ENCODE peak calls at places on chromosome 16, in ten cellular contexts. One of them, this sample, is unnamed.

GRCh38 chr16:22132801-22133200 is 29.5 kb upstream of the SDR42E2 start:
- DNase-seq in heart right ventricle: no peak
- DNase-seq in uterus: no peak
- DNase-seq in pancreas: no peak
- DNase-seq in mucosa of descending colon: no peak
- DNase-seq in endothelial cell of umbilical vein: no peak
- DNase-seq in A549: no peak
- DNase-seq in psoas muscle: no peak
- DNase-seq in lung: no peak
- DNase-seq in tibial artery: no peak
- DNase-seq in this sample: no peak

GRCh38 chr16:28475221-28475620 is 3.1 kb upstream of the NPIPB7 start:
- DNase-seq in heart right ventricle: no peak
- DNase-seq in uterus: no peak
- DNase-seq in pancreas: no peak
- DNase-seq in mucosa of descending colon: no peak
- DNase-seq in endothelial cell of umbilical vein: no peak
- DNase-seq in A549: no peak
- DNase-seq in psoas muscle: no peak
- DNase-seq in lung: no peak
- DNase-seq in tibial artery: no peak
- DNase-seq in this sample: no peak

GRCh38 chr16:58034128-58034685 is 8.7 kb downstream of the MMP15 start:
- DNase-seq in heart right ventricle: no peak
- DNase-seq in uterus: no peak
- DNase-seq in pancreas: no peak
- DNase-seq in mucosa of descending colon: no peak
- DNase-seq in endothelial cell of umbilical vein: no peak
- DNase-seq in A549: no peak
- DNase-seq in psoas muscle: no peak
- DNase-seq in lung: no peak
- DNase-seq in tibial artery: no peak
- DNase-seq in this sample: no peak

GRCh38 chr16:11587643-11588247 is 1.0 kb upstream of the LITAF start:
- DNase-seq in heart right ventricle: no peak
- DNase-seq in uterus: no peak
- DNase-seq in pancreas: no peak
- DNase-seq in mucosa of descending colon: peak; percentile 55
- DNase-seq in endothelial cell of umbilical vein: no peak
- DNase-seq in A549: no peak
- DNase-seq in psoas muscle: peak; percentile 47
- DNase-seq in lung: no peak
- DNase-seq in tibial artery: no peak
- DNase-seq in this sample: no peak

GRCh38 chr16:4636196-4636595 is 11.6 kb downstream of the MGRN1 start:
- DNase-seq in heart right ventricle: no peak
- DNase-seq in uterus: no peak
- DNase-seq in pancreas: no peak
- DNase-seq in mucosa of descending colon: no peak
- DNase-seq in endothelial cell of umbilical vein: no peak
- DNase-seq in A549: no peak
- DNase-seq in psoas muscle: no peak
- DNase-seq in lung: no peak
- DNase-seq in tibial artery: no peak
- DNase-seq in this sample: no peak

GRCh38 chr16:21684199-21684598 is 20.4 kb downstream of the OTOA start:
- DNase-seq in heart right ventricle: no peak
- DNase-seq in uterus: no peak
- DNase-seq in pancreas: no peak
- DNase-seq in mucosa of descending colon: no peak
- DNase-seq in endothelial cell of umbilical vein: no peak
- DNase-seq in A549: no peak
- DNase-seq in psoas muscle: no peak
- DNase-seq in lung: no peak
- DNase-seq in tibial artery: no peak
- DNase-seq in this sample: no peak

GRCh38 chr16:19804538-19805323 is 79.9 kb downstream of the GPRC5B start:
- DNase-seq in heart right ventricle: peak; percentile 90
- DNase-seq in uterus: peak; percentile 69
- DNase-seq in pancreas: peak; percentile 79
- DNase-seq in mucosa of descending colon: peak; percentile 61
- DNase-seq in endothelial cell of umbilical vein: peak; percentile 96
- DNase-seq in A549: no peak
- DNase-seq in psoas muscle: peak; percentile 66
- DNase-seq in lung: peak; percentile 59
- DNase-seq in tibial artery: peak; percentile 73
- DNase-seq in this sample: no peak

GRCh38 chr16:75246504-75247205 is 4.8 kb downstream of the BCAR1 start:
- DNase-seq in heart right ventricle: no peak
- DNase-seq in uterus: no peak
- DNase-seq in pancreas: no peak
- DNase-seq in mucosa of descending colon: peak; percentile 45
- DNase-seq in endothelial cell of umbilical vein: no peak
- DNase-seq in A549: no peak
- DNase-seq in psoas muscle: no peak
- DNase-seq in lung: no peak
- DNase-seq in tibial artery: no peak
- DNase-seq in this sample: no peak

GRCh38 chr16:55703003-55704001 is 47.5 kb downstream of the SLC6A2 start:
- DNase-seq in heart right ventricle: peak; percentile 46
- DNase-seq in uterus: no peak
- DNase-seq in pancreas: no peak
- DNase-seq in mucosa of descending colon: no peak
- DNase-seq in endothelial cell of umbilical vein: peak; percentile 66
- DNase-seq in A549: peak; percentile 18
- DNase-seq in psoas muscle: no peak
- DNase-seq in lung: no peak
- DNase-seq in tibial artery: no peak
- DNase-seq in this sample: peak; percentile 62

GRCh38 chr16:68490829-68491575 is 42.7 kb upstream of the SMPD3 start:
- DNase-seq in heart right ventricle: no peak
- DNase-seq in uterus: no peak
- DNase-seq in pancreas: peak; percentile 92
- DNase-seq in mucosa of descending colon: peak; percentile 79
- DNase-seq in endothelial cell of umbilical vein: no peak
- DNase-seq in A549: peak; percentile 62
- DNase-seq in psoas muscle: no peak
- DNase-seq in lung: peak; percentile 59
- DNase-seq in tibial artery: no peak
- DNase-seq in this sample: no peak

GRCh38 chr16:85104821-85105391 is 7.4 kb downstream of the CIBAR2 start:
- DNase-seq in heart right ventricle: no peak
- DNase-seq in uterus: no peak
- DNase-seq in pancreas: no peak
- DNase-seq in mucosa of descending colon: no peak
- DNase-seq in endothelial cell of umbilical vein: no peak
- DNase-seq in A549: no peak
- DNase-seq in psoas muscle: peak; percentile 83
- DNase-seq in lung: no peak
- DNase-seq in tibial artery: no peak
- DNase-seq in this sample: no peak

GRCh38 chr16:716250-716607 is 1.3 kb downstream of the METRN start:
- DNase-seq in heart right ventricle: no peak
- DNase-seq in uterus: no peak
- DNase-seq in pancreas: peak; percentile 68
- DNase-seq in mucosa of descending colon: no peak
- DNase-seq in endothelial cell of umbilical vein: no peak
- DNase-seq in A549: no peak
- DNase-seq in psoas muscle: no peak
- DNase-seq in lung: no peak
- DNase-seq in tibial artery: no peak
- DNase-seq in this sample: no peak
- H3K4me3 ChIP-seq in heart right ventricle: no peak overlapping the region
- H3K4me3 ChIP-seq in uterus: no peak overlapping the region
- H3K4me3 ChIP-seq in pancreas: peak overlapping the region; percentile 67
- H3K4me3 ChIP-seq in mucosa of descending colon: no peak overlapping the region
- H3K4me3 ChIP-seq in endothelial cell of umbilical vein: no peak overlapping the region
- H3K4me3 ChIP-seq in A549: peak overlapping the region; percentile 64
- H3K4me3 ChIP-seq in psoas muscle: peak overlapping the region; percentile 74
- H3K4me3 ChIP-seq in lung: peak overlapping the region; percentile 7
- H3K4me3 ChIP-seq in tibial artery: peak overlapping the region; percentile 75
- H3K4me3 ChIP-seq in this sample: peak overlapping the region; percentile 29

DNA sequence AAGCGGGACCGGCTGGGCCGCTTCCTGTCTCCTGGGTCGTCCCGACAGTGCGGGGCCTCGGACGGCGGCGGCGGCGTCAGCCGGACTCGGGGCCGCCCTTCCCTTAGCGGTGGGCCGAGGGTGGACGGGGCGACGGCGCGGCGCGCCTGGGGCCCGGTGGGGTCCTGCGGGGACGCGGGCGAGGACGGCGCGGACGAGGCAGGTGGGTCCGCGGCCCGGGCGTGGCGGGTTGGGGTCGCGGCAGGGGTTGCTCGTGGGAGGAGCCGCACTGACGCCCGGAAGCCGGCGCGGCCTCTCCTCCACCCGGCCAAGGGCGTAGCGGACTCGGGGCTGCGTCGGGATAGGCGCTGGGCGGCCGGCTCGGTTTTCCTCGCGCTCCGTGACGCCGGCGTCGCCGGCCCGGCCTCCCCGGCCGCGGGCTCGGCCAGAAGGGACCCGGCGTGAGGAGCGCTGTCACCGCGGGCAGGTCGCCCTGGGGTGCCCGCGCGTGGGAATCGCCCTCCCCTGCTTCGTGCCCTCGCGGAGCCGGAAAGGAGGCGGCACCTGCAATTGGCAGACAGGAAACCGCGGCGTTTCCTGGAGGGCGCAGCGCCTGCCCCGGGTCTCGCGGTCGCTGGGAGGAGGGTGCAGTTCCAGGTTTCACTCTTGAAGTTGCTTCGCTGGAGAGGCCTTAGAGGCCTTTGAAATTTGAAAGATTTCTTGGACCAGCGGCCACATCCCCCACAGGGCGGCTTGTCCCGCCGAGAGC is 481 bp downstream of the ZNF276 start:
- DNase-seq in heart right ventricle: peak; percentile 61
- DNase-seq in uterus: no peak
- DNase-seq in pancreas: peak; percentile 57
- DNase-seq in mucosa of descending colon: peak; percentile 93
- DNase-seq in endothelial cell of umbilical vein: peak; percentile 70
- DNase-seq in A549: peak; percentile 42
- DNase-seq in psoas muscle: peak; percentile 77
- DNase-seq in lung: peak; percentile 80
- DNase-seq in tibial artery: peak; percentile 77
- DNase-seq in this sample: peak; percentile 58
- H3K4me1 ChIP-seq in heart right ventricle: peaks cover 61% of the 10 kb centered on the region
- H3K4me1 ChIP-seq in uterus: no peaks in the 10 kb centered on the region
- H3K4me1 ChIP-seq in pancreas: peaks cover 9% of the 10 kb centered on the region
- H3K4me1 ChIP-seq in mucosa of descending colon: peaks cover 32% of the 10 kb centered on the region
- H3K4me1 ChIP-seq in endothelial cell of umbilical vein: peaks cover 36% of the 10 kb centered on the region
- H3K4me1 ChIP-seq in A549: peaks cover 32% of the 10 kb centered on the region
- H3K4me1 ChIP-seq in psoas muscle: peaks cover 31% of the 10 kb centered on the region
- H3K4me1 ChIP-seq in lung: no peaks in the 10 kb centered on the region
- H3K4me1 ChIP-seq in tibial artery: peaks cover 27% of the 10 kb centered on the region
- H3K4me1 ChIP-seq in this sample: peaks cover 25% of the 10 kb centered on the region

GRCh38 chr16:2298621-2299020 is 30.7 kb upstream of the RNPS1 start:
- DNase-seq in heart right ventricle: no peak
- DNase-seq in uterus: no peak
- DNase-seq in pancreas: no peak
- DNase-seq in mucosa of descending colon: no peak
- DNase-seq in endothelial cell of umbilical vein: no peak
- DNase-seq in A549: no peak
- DNase-seq in psoas muscle: no peak
- DNase-seq in lung: no peak
- DNase-seq in tibial artery: no peak
- DNase-seq in this sample: no peak

GRCh38 chr16:2299121-2299914 is 31.4 kb upstream of the RNPS1 start:
- DNase-seq in heart right ventricle: no peak
- DNase-seq in uterus: no peak
- DNase-seq in pancreas: no peak
- DNase-seq in mucosa of descending colon: no peak
- DNase-seq in endothelial cell of umbilical vein: no peak
- DNase-seq in A549: no peak
- DNase-seq in psoas muscle: no peak
- DNase-seq in lung: no peak
- DNase-seq in tibial artery: no peak
- DNase-seq in this sample: no peak

GRCh38 chr16:2297506-2297860 is 29.6 kb upstream of the RNPS1 start:
- DNase-seq in heart right ventricle: no peak
- DNase-seq in uterus: no peak
- DNase-seq in pancreas: no peak
- DNase-seq in mucosa of descending colon: no peak
- DNase-seq in endothelial cell of umbilical vein: no peak
- DNase-seq in A549: no peak
- DNase-seq in psoas muscle: no peak
- DNase-seq in lung: no peak
- DNase-seq in tibial artery: no peak
- DNase-seq in this sample: no peak

GRCh38 chr16:2295056-2295798 is 27.3 kb upstream of the RNPS1 start:
- DNase-seq in heart right ventricle: no peak
- DNase-seq in uterus: no peak
- DNase-seq in pancreas: no peak
- DNase-seq in mucosa of descending colon: no peak
- DNase-seq in endothelial cell of umbilical vein: no peak
- DNase-seq in A549: no peak
- DNase-seq in psoas muscle: no peak
- DNase-seq in lung: no peak
- DNase-seq in tibial artery: no peak
- DNase-seq in this sample: peak; percentile 20

DNA sequence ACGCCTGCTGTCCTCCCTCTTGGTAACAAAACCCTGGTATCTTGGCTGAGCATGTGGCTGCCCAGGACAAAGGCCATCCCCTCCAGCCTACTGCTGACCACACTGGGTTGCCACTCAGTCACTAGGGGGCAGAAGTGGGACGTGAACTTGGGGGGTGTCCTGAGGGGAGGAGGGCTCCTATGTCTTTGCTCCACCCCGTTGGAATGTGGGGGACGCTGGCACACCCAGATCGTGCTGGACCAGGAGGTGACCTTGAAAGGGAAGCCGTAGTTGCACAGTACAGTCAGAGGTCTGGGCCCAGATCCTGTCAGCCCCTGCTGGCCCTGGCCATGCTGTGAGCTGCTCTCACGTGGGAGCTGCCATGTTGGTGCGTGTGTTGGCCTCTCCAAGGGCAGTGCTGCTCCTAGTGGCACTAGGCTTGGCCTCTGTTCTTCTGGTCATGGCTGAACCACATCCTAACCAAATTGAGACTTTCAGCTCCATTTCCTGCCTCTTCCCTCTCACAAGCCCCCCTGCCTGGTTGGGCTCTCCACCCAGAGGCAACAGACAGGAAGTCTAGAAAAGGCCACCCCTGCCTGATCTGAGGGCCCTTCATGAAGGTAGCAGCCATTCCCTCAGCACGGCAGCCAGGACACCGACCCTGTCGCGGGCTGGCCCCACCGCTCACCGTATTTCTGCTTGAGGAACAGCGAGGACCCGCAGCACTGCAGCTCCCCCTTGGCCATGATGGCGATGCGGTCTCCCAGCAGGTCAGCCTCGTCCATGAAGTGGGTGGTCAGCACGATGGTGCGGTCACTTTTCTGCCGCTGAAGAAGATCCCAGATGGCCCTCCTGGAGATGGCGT is 29.0 kb upstream of the RNPS1 start:
- DNase-seq in heart right ventricle: peak; percentile 25
- DNase-seq in uterus: no peak
- DNase-seq in pancreas: peak; percentile 72
- DNase-seq in mucosa of descending colon: no peak
- DNase-seq in endothelial cell of umbilical vein: peak; percentile 31
- DNase-seq in A549: peak; percentile 22
- DNase-seq in psoas muscle: no peak
- DNase-seq in lung: no peak
- DNase-seq in tibial artery: no peak
- DNase-seq in this sample: peak; percentile 41
- TF ChIP-seq CTCF in heart right ventricle: peak; percentile 49
- TF ChIP-seq CTCF in uterus: peak; percentile 24
- TF ChIP-seq CTCF in pancreas: no peak
- TF ChIP-seq CTCF in mucosa of descending colon: no peak
- TF ChIP-seq CTCF in endothelial cell of umbilical vein: peak; percentile 42
- TF ChIP-seq CTCF in A549: peak; percentile 39
- TF ChIP-seq CTCF in psoas muscle: peak; percentile 26
- TF ChIP-seq CTCF in lung: no peak
- TF ChIP-seq CTCF in tibial artery: peak; percentile 13
- TF ChIP-seq CTCF in this sample: no peak

GRCh38 chr16:24736758-24737157 is 7.3 kb downstream of the TNRC6A start:
- DNase-seq in heart right ventricle: no peak
- DNase-seq in uterus: peak; percentile 22
- DNase-seq in pancreas: no peak
- DNase-seq in mucosa of descending colon: no peak
- DNase-seq in endothelial cell of umbilical vein: no peak
- DNase-seq in A549: no peak
- DNase-seq in psoas muscle: no peak
- DNase-seq in lung: no peak
- DNase-seq in tibial artery: no peak
- DNase-seq in this sample: no peak
- H3K4me3 ChIP-seq in heart right ventricle: no peak overlapping the region
- H3K4me3 ChIP-seq in uterus: no peak overlapping the region
- H3K4me3 ChIP-seq in pancreas: no peak overlapping the region
- H3K4me3 ChIP-seq in mucosa of descending colon: no peak overlapping the region
- H3K4me3 ChIP-seq in endothelial cell of umbilical vein: no peak overlapping the region
- H3K4me3 ChIP-seq in A549: peak overlapping the region; percentile 6
- H3K4me3 ChIP-seq in psoas muscle: peak overlapping the region; percentile 31
- H3K4me3 ChIP-seq in lung: no peak overlapping the region
- H3K4me3 ChIP-seq in tibial artery: no peak overlapping the region
- H3K4me3 ChIP-seq in this sample: no peak overlapping the region